ENCODE peak calls at places on chromosomes 12 and 14, in six cellular contexts. N is OCI-LY7, G is NCI-H146, D is nephron progenitor cell, W is amygdala, P is cardiac fibroblast. O is an unnamed sample.

GRCh38 chr12:124917841-124918621 is 3.6 kb upstream of the UBC start:
- DNase-seq in N (no peak), G (no peak), D (no peak), W (no peak), P (peak), O (no peak)

GRCh38 chr14:84112589-84112988 is 1417.4 kb upstream of the FLRT2 start:
- DNase-seq in N (no peak), G (no peak), D (no peak), W (no peak), P (no peak), O (no peak)

GRCh38 chr12:52058631-52059324 is 7.5 kb downstream of the NR4A1 start:
- DNase-seq in N (no peak), G (no peak), D (no peak), W (peak), P (no peak), O (no peak)

GRCh38 chr12:13177896-13178295 is 18.6 kb upstream of the EMP1 start:
- DNase-seq in N (no peak), G (no peak), D (no peak), W (no peak), P (no peak), O (no peak)

GRCh38 chr12:125140918-125141573 is 75.8 kb downstream of the AACS start:
- DNase-seq in N (no peak), G (no peak), D (no peak), W (no peak), P (peak), O (no peak)

GRCh38 chr12:117214797-117215196 is 24.5 kb upstream of the FBXO21 start:
- DNase-seq in N (no peak), G (no peak), D (no peak), W (no peak), P (no peak), O (no peak)

GRCh38 chr12:45732250-45732649 is 2.7 kb downstream of the ARID2 start:
- DNase-seq in N (peak), G (no peak), D (no peak), W (no peak), P (peak), O (peak)

GRCh38 chr14:105059035-105059916 is 6.0 kb downstream of the GPR132 start:
- DNase-seq in N (no peak), G (no peak), D (no peak), W (no peak), P (no peak), O (no peak)

GRCh38 chr12:108253540-108253939 is 85.6 kb downstream of the CMKLR1 start:
- DNase-seq in N (no peak), G (no peak), D (no peak), W (peak), P (no peak), O (no peak)

GRCh38 chr12:56635539-56636117 is 5.5 kb upstream of the BAZ2A start:
- DNase-seq in N (peak), G (peak), D (no peak), W (no peak), P (peak), O (no peak)

GRCh38 chr14:54728700-54729527 is 162.0 kb downstream of the SAMD4A start:
- DNase-seq in N (no peak), G (no peak), D (no peak), W (no peak), P (no peak), O (no peak)

GRCh38 chr12:127548123-127548553 is 718.8 kb upstream of the TMEM132C start:
- DNase-seq in N (no peak), G (peak), D (no peak), W (no peak), P (peak), O (no peak)

GRCh38 chr12:3207858-3208257 is 130.7 kb downstream of the TSPAN9 start:
- DNase-seq in N (no peak), G (peak), D (no peak), W (no peak), P (no peak), O (no peak)

GRCh38 chr12:25200703-25201102 is 5.7 kb downstream of the ETFRF1 start:
- DNase-seq in N (no peak), G (no peak), D (no peak), W (no peak), P (no peak), O (no peak)

GRCh38 chr12:103697912-103698751 is 111.1 kb downstream of the STAB2 start:
- DNase-seq in N (no peak), G (no peak), D (no peak), W (no peak), P (no peak), O (no peak)

GRCh38 chr14:99688210-99688581 is 4.1 kb downstream of the CYP46A1 start:
- DNase-seq in N (no peak), G (no peak), D (no peak), W (no peak), P (no peak), O (no peak)

GRCh38 chr12:112409906-112410244 is 470 bp upstream of the RPL6 start:
- DNase-seq in N (no peak), G (no peak), D (no peak), W (no peak), P (no peak), O (no peak)

GRCh38 chr12:94841171-94841570 is 162.3 kb downstream of the NDUFA12 start:
- DNase-seq in N (no peak), G (no peak), D (no peak), W (no peak), P (no peak), O (no peak)

GRCh38 chr12:591571-592505 is 71.4 kb downstream of the NINJ2 start:
- DNase-seq in N (no peak), G (peak), D (no peak), W (no peak), P (no peak), O (peak)

GRCh38 chr14:79161576-79161975 is 991.4 kb downstream of the NRXN3 start:
- DNase-seq in N (no peak), G (no peak), D (peak), W (no peak), P (peak), O (no peak)

GRCh38 chr14:86510503-86510902 is 980.6 kb downstream of the FLRT2 start:
- DNase-seq in N (no peak), G (no peak), D (no peak), W (no peak), P (no peak), O (no peak)

GRCh38 chr12:15855646-15856045 is 26.5 kb upstream of the STRAP start:
- DNase-seq in N (no peak), G (no peak), D (no peak), W (no peak), P (peak), O (no peak)

GRCh38 chr12:42143401-42144173 is 1.1 kb downstream of the GXYLT1 start:
- DNase-seq in N (peak), G (peak), D (no peak), W (no peak), P (peak), O (no peak)

GRCh38 chr12:14505626-14506596 is 61.8 kb downstream of the PLBD1 start:
- DNase-seq in N (no peak), G (no peak), D (no peak), W (no peak), P (no peak), O (no peak)

GRCh38 chr12:128025856-128026255 is 241.1 kb upstream of the TMEM132C start:
- DNase-seq in N (no peak), G (no peak), D (peak), W (no peak), P (no peak), O (no peak)

GRCh38 chr12:122333142-122334087 is 67.1 kb upstream of the VPS33A start:
- DNase-seq in N (no peak), G (no peak), D (peak), W (no peak), P (peak), O (no peak)

GRCh38 chr14:104642540-104642868 is 37.9 kb upstream of the TMEM179 start:
- DNase-seq in N (no peak), G (no peak), D (no peak), W (no peak), P (no peak), O (no peak)

GRCh38 chr14:30855345-30856037 is 18.9 kb upstream of the COCH start:
- DNase-seq in N (no peak), G (no peak), D (no peak), W (no peak), P (no peak), O (no peak)

GRCh38 chr12:59055204-59055839 is 135.0 kb upstream of the LRIG3 start:
- DNase-seq in N (no peak), G (peak), D (no peak), W (no peak), P (peak), O (no peak)

GRCh38 chr12:98896938-98897337 is 251.8 kb downstream of the APAF1 start:
- DNase-seq in N (no peak), G (no peak), D (peak), W (no peak), P (no peak), O (no peak)

GRCh38 chr12:132488127-132489077 is 1.5 kb upstream of the FBRSL1 start:
- DNase-seq in N (peak), G (no peak), D (no peak), W (no peak), P (no peak), O (peak)

GRCh38 chr14:102530828-102531478 is 21.4 kb upstream of the ANKRD9 start:
- DNase-seq in N (peak), G (no peak), D (no peak), W (no peak), P (no peak), O (no peak)

GRCh38 chr14:105455086-105455640 is 19.5 kb upstream of the CRIP2 start:
- DNase-seq in N (no peak), G (no peak), D (no peak), W (no peak), P (no peak), O (no peak)

GRCh38 chr12:76863005-76863670 is 15.7 kb downstream of the CSRP2 start:
- DNase-seq in N (no peak), G (no peak), D (no peak), W (no peak), P (peak), O (no peak)

O was measured in GF-D8.